ENCODE peak calls at places on chromosome 17, in eight cellular contexts. S, T, H, J, L, D, X and W are unnamed samples.

GRCh38 chr17:36731091-36731490 is 129.7 kb downstream of the MRM1 start:
- DNase-seq in S (no peak), T (peak; percentile 92), H (no peak), J (no peak), L (peak; percentile 80), D (peak; percentile 94), X (no peak), W (no peak)

GRCh38 chr17:74524751-74525725 is 6.2 kb downstream of the CD300LB start:
- DNase-seq in S (no peak), T (no peak), H (no peak), J (no peak), L (no peak), D (no peak), X (no peak), W (peak; percentile 1)

GRCh38 chr17:58268774-58269556 is 11.8 kb downstream of the MPO start:
- DNase-seq in S (no peak), T (no peak), H (no peak), J (no peak), L (no peak), D (no peak), X (no peak), W (peak; percentile 1)

GRCh38 chr17:75615301-75615700 is 17.9 kb upstream of the SMIM5 start:
- DNase-seq in S (no peak), T (no peak), H (no peak), J (no peak), L (no peak), D (no peak), X (no peak), W (no peak)

GRCh38 chr17:77493901-77494663 is 353.3 kb downstream of the SEC14L1 start:
- DNase-seq in S (no peak), T (no peak), H (no peak), J (no peak), L (no peak), D (no peak), X (no peak), W (no peak)

GRCh38 chr17:77893144-77894044 is 65.1 kb upstream of the TNRC6C start:
- DNase-seq in S (no peak), T (no peak), H (no peak), J (no peak), L (no peak), D (no peak), X (no peak), W (no peak)

GRCh38 chr17:75155191-75155601 is 884 bp upstream of the JPT1 start:
- DNase-seq in S (no peak), T (no peak), H (no peak), J (no peak), L (no peak), D (no peak), X (peak; percentile 34), W (peak; percentile 14)

GRCh38 chr17:78974635-78975591 is 4.8 kb downstream of the LGALS3BP start:
- DNase-seq in S (no peak), T (no peak), H (peak; percentile 85), J (no peak), L (no peak), D (no peak), X (peak; percentile 78), W (peak; percentile 66)

GRCh38 chr17:40694584-40694983 is 9.0 kb downstream of the KRT24 start:
- DNase-seq in S (no peak), T (no peak), H (no peak), J (no peak), L (peak; percentile 84), D (no peak), X (no peak), W (no peak)

GRCh38 chr17:43645765-43646481 is 15.8 kb downstream of the MEOX1 start:
- DNase-seq in S (no peak), T (no peak), H (peak; percentile 58), J (no peak), L (peak; percentile 24), D (no peak), X (peak; percentile 56), W (peak; percentile 81)

GRCh38 chr17:68290268-68290954 is 516 bp downstream of the SLC16A6 start:
- DNase-seq in S (peak; percentile 55), T (no peak), H (peak; percentile 42), J (peak; percentile 84), L (peak; percentile 24), D (peak; percentile 1), X (peak; percentile 37), W (peak; percentile 36)

GRCh38 chr17:27848941-27849340 is 44.2 kb downstream of the LYRM9 start:
- DNase-seq in S (no peak), T (peak; percentile 98), H (no peak), J (no peak), L (no peak), D (peak; percentile 63), X (no peak), W (no peak)